ENCODE peak calls at places on chromosome 19, in eight cellular contexts. One of them, this sample, is unnamed.

GRCh38 chr19:8081569-8082550 is 29.3 kb downstream of the CCL25 start:
- DNase-seq in left colon: no peak
- DNase-seq in fibroblast of lung: no peak
- DNase-seq in HFF-Myc: no peak
- DNase-seq in lower lobe of right lung: no peak
- DNase-seq in natural killer cell: no peak
- DNase-seq in NCI-H524: no peak
- DNase-seq in NCI-H748 treated with DMSO at 0.1 percent for 48 hours: no peak
- DNase-seq in this sample: no peak

GRCh38 chr19:32720216-32720935 is 809 bp downstream of the TDRD12 start:
- DNase-seq in left colon: no peak
- DNase-seq in fibroblast of lung: no peak
- DNase-seq in HFF-Myc: no peak
- DNase-seq in lower lobe of right lung: no peak
- DNase-seq in natural killer cell: no peak
- DNase-seq in NCI-H524: no peak
- DNase-seq in NCI-H748 treated with DMSO at 0.1 percent for 48 hours: no peak
- DNase-seq in this sample: no peak

GRCh38 chr19:55802281-55802680 is 29.5 kb downstream of the NLRP11 start:
- DNase-seq in left colon: no peak
- DNase-seq in fibroblast of lung: no peak
- DNase-seq in HFF-Myc: no peak
- DNase-seq in lower lobe of right lung: no peak
- DNase-seq in natural killer cell: no peak
- DNase-seq in NCI-H524: no peak
- DNase-seq in NCI-H748 treated with DMSO at 0.1 percent for 48 hours: no peak
- DNase-seq in this sample: no peak

GRCh38 chr19:38727306-38727867 is 16.9 kb downstream of the CAPN12 start:
- DNase-seq in left colon: no peak
- DNase-seq in fibroblast of lung: no peak
- DNase-seq in HFF-Myc: no peak
- DNase-seq in lower lobe of right lung: no peak
- DNase-seq in natural killer cell: no peak
- DNase-seq in NCI-H524: no peak
- DNase-seq in NCI-H748 treated with DMSO at 0.1 percent for 48 hours: no peak
- DNase-seq in this sample: no peak

GRCh38 chr19:489418-490196 is 6.7 kb upstream of the MADCAM1 start:
- DNase-seq in left colon: no peak
- DNase-seq in fibroblast of lung: peak
- DNase-seq in HFF-Myc: no peak
- DNase-seq in lower lobe of right lung: no peak
- DNase-seq in natural killer cell: no peak
- DNase-seq in NCI-H524: no peak
- DNase-seq in NCI-H748 treated with DMSO at 0.1 percent for 48 hours: no peak
- DNase-seq in this sample: no peak

GRCh38 chr19:17327654-17328516 is 6.8 kb downstream of the ANO8 start:
- DNase-seq in left colon: peak
- DNase-seq in fibroblast of lung: no peak
- DNase-seq in HFF-Myc: no peak
- DNase-seq in lower lobe of right lung: peak
- DNase-seq in natural killer cell: no peak
- DNase-seq in NCI-H524: no peak
- DNase-seq in NCI-H748 treated with DMSO at 0.1 percent for 48 hours: no peak
- DNase-seq in this sample: no peak

GRCh38 chr19:939922-940321 is 14.1 kb downstream of the ARID3A start:
- DNase-seq in left colon: no peak
- DNase-seq in fibroblast of lung: no peak
- DNase-seq in HFF-Myc: no peak
- DNase-seq in lower lobe of right lung: no peak
- DNase-seq in natural killer cell: no peak
- DNase-seq in NCI-H524: no peak
- DNase-seq in NCI-H748 treated with DMSO at 0.1 percent for 48 hours: no peak
- DNase-seq in this sample: no peak

GRCh38 chr19:36225219-36225892 is 10.4 kb downstream of the ZNF146 start:
- DNase-seq in left colon: no peak
- DNase-seq in fibroblast of lung: peak
- DNase-seq in HFF-Myc: peak
- DNase-seq in lower lobe of right lung: no peak
- DNase-seq in natural killer cell: no peak
- DNase-seq in NCI-H524: no peak
- DNase-seq in NCI-H748 treated with DMSO at 0.1 percent for 48 hours: no peak
- DNase-seq in this sample: no peak

GRCh38 chr19:12723383-12723642 is 419 bp downstream of the TNPO2 start:
- DNase-seq in left colon: no peak
- DNase-seq in fibroblast of lung: peak
- DNase-seq in HFF-Myc: no peak
- DNase-seq in lower lobe of right lung: no peak
- DNase-seq in natural killer cell: no peak
- DNase-seq in NCI-H524: no peak
- DNase-seq in NCI-H748 treated with DMSO at 0.1 percent for 48 hours: no peak
- DNase-seq in this sample: no peak

This sample was measured in WERI-Rb-1.